ENCODE peak calls at places on chromosomes 16 and 17, in six cellular contexts. E is A549, C is HepG2, K is K562, H is upper lobe of left lung, Y is GM12878. J is an unnamed sample.

GRCh38 chr17:60493847-60494321 is 32.2 kb downstream of the APPBP2 start:
- ATAC-seq in E (no peak), C (no peak), K (no peak), H (no peak), Y (no peak), J (no peak)

GRCh38 chr16:50059111-50059510 is 6.7 kb upstream of the HEATR3 start:
- ATAC-seq in E (no peak), C (no peak), K (no peak), H (no peak), Y (no peak), J (no peak)

GRCh38 chr17:4641297-4642195 is at the start of gene ALOX15:
- ATAC-seq in E (no peak), C (peak; percentile 47), K (no peak), H (no peak), Y (no peak), J (no peak)

GRCh38 chr17:49292901-49293300 is 62.3 kb upstream of the PHOSPHO1 start:
- ATAC-seq in E (no peak), C (no peak), K (no peak), H (no peak), Y (no peak), J (no peak)

GRCh38 chr16:31332544-31332943 is 22.4 kb upstream of the ITGAX start:
- ATAC-seq in E (no peak), C (no peak), K (no peak), H (no peak), Y (no peak), J (no peak)

GRCh38 chr17:64448665-64449512 is at the start of gene MILR1:
- ATAC-seq in E (peak; percentile 96), C (no peak), K (peak; percentile 97), H (peak; percentile 96), Y (peak; percentile 96), J (peak; percentile 96)

GRCh38 chr17:77843878-77844260 is 114.6 kb upstream of the TNRC6C start:
- ATAC-seq in E (no peak), C (no peak), K (no peak), H (no peak), Y (peak; percentile 37), J (no peak)

GRCh38 chr17:27553019-27553511 is 77.9 kb upstream of the LGALS9 start:
- ATAC-seq in E (peak; percentile 30), C (no peak), K (no peak), H (no peak), Y (no peak), J (peak; percentile 16)

GRCh38 chr17:77323413-77324171 is 182.8 kb downstream of the SEC14L1 start:
- ATAC-seq in E (peak; percentile 16), C (peak; percentile 10), K (peak; percentile 56), H (no peak), Y (peak; percentile 32), J (no peak)

GRCh38 chr17:48617515-48618365 is 2.6 kb upstream of the HOXB8 start:
- ATAC-seq in E (no peak), C (no peak), K (no peak), H (no peak), Y (no peak), J (no peak)

GRCh38 chr17:13352747-13353415 is 248.8 kb downstream of the HS3ST3A1 start:
- ATAC-seq in E (peak; percentile 19), C (peak; percentile 60), K (no peak), H (no peak), Y (no peak), J (no peak)

GRCh38 chr17:50110591-50111349 is 15.6 kb downstream of the PDK2 start:
- ATAC-seq in E (no peak), C (no peak), K (no peak), H (no peak), Y (no peak), J (peak; percentile 2)

GRCh38 chr16:28902909-28903308 is 22.1 kb downstream of the RABEP2 start:
- ATAC-seq in E (peak; percentile 5), C (peak; percentile 2), K (no peak), H (peak; percentile 10), Y (peak; percentile 22), J (no peak)

GRCh38 chr16:29877266-29877961 is 14.4 kb upstream of the CDIPT start:
- ATAC-seq in E (peak; percentile 49), C (peak; percentile 18), K (peak; percentile 98), H (peak; percentile 58), Y (peak; percentile 95), J (no peak)

GRCh38 chr17:68578236-68578635 is 22.9 kb downstream of the FAM20A start:
- ATAC-seq in E (no peak), C (no peak), K (no peak), H (no peak), Y (no peak), J (no peak)

GRCh38 chr17:61443475-61443882 is 8.7 kb upstream of the TBX4 start:
- ATAC-seq in E (no peak), C (no peak), K (peak; percentile 82), H (no peak), Y (no peak), J (no peak)

GRCh38 chr17:27244019-27244418 is 49.9 kb upstream of the WSB1 start:
- ATAC-seq in E (no peak), C (no peak), K (no peak), H (no peak), Y (no peak), J (no peak)

GRCh38 chr17:9054146-9054545 is 32.8 kb downstream of the NTN1 start:
- ATAC-seq in E (no peak), C (no peak), K (no peak), H (no peak), Y (no peak), J (no peak)

GRCh38 chr16:86714166-86714565 is 135.8 kb downstream of the FOXL1 start:
- ATAC-seq in E (no peak), C (no peak), K (no peak), H (no peak), Y (no peak), J (no peak)

GRCh38 chr17:13222931-13223330 is 205.1 kb upstream of the ELAC2 start:
- ATAC-seq in E (no peak), C (no peak), K (no peak), H (no peak), Y (no peak), J (no peak)

GRCh38 chr17:73021771-73022170 is 70.7 kb downstream of the SLC39A11 start:
- ATAC-seq in E (no peak), C (no peak), K (no peak), H (no peak), Y (no peak), J (no peak)

GRCh38 chr16:23496826-23497542 is 13.3 kb downstream of the GGA2 start:
- ATAC-seq in E (no peak), C (no peak), K (peak; percentile 37), H (peak; percentile 74), Y (peak; percentile 40), J (no peak)

GRCh38 chr16:12186774-12187335 is 210.3 kb downstream of the SNX29 start:
- ATAC-seq in E (no peak), C (peak; percentile 24), K (no peak), H (no peak), Y (no peak), J (no peak)
- TF ChIP-seq EP300 in E (no peak), C (no peak), K (no peak), H (no peak), Y (no peak), J (no peak)

GRCh38 chr16:47590472-47590871 is 129.3 kb downstream of the PHKB start:
- ATAC-seq in E (no peak), C (no peak), K (no peak), H (no peak), Y (no peak), J (no peak)

DNA sequence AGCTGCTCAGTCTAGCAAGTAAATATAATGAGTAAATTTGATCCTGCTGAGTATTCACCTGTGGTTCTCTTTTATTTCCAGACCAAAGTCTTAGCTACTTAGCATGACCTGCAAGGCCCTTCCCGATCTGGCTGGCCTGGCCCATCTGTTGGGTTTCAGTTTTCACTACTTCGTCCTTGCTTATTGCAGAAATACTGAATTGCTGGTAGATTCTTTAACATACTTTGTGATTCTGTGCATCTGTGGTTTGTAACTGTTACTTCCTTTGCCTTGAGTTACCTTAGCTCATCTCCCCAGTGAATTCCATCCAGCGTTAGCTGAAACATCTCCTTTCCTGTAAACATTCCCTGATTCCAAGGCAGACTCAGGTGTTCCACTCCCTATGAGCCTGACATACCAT is 131.1 kb downstream of the PHKB start:
- ATAC-seq in E (no peak), C (no peak), K (no peak), H (no peak), Y (no peak), J (no peak)
- TF ChIP-seq CTCF in E (no peak), C (no peak), K (no peak), H (no peak), Y (no peak), J (no peak)

DNA sequence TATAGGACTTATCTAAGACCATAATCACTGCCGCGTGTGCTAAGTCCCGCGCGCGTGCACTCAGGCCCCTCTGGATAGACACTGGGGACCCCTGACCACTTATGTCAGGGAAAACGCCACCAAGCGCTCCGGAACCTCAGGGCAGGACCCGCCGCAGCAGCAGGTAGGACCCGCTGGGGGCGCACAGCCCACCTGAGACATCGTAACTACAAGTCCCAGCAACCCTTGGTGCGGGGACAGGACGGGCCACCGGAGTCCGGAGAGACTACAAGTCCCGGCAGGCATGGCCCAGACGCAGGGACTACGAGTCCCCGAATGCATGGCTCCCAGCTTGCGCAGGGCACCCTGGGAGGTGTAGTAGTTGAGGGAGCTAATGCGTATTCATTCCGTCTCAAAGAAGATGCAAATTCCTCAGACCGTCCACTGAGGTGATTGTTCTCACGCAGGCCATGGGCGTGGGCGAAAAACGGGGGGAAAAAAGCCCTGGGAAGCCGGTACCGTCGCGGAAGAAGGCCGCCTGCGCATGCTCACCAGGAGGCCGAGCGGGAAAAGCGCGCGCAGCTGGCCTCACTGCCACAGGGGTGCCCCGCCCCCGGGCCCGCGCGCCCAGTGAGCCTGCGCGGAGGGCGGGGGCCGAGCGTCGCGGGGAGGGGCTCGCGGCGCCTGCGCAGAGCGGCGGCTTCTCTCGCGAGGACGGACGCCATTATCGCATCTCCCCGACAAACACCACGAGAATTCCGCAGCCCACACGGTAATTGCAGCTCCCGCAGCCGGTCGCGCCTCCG is at the start of gene BANP:
- ATAC-seq in E (peak; percentile 96), C (peak; percentile 97), K (peak; percentile 96), H (peak; percentile 97), Y (peak; percentile 97), J (peak; percentile 97)
- TF ChIP-seq POLR2A in E (peak; percentile 74), C (peak; percentile 80), K (peak; percentile 70), H (peak; percentile 80), Y (peak; percentile 62), J (peak; percentile 59)

GRCh38 chr17:79646721-79647455 is 36.0 kb upstream of the RBFOX3 start:
- ATAC-seq in E (peak; percentile 25), C (no peak), K (no peak), H (no peak), Y (no peak), J (no peak)

GRCh38 chr17:79645777-79646088 is 34.9 kb upstream of the RBFOX3 start:
- ATAC-seq in E (no peak), C (no peak), K (no peak), H (no peak), Y (no peak), J (no peak)

GRCh38 chr17:79645022-79645776 is 34.3 kb upstream of the RBFOX3 start:
- ATAC-seq in E (no peak), C (no peak), K (no peak), H (no peak), Y (no peak), J (no peak)

GRCh38 chr17:79648181-79648831 is 37.5 kb upstream of the RBFOX3 start:
- ATAC-seq in E (peak; percentile 15), C (peak; percentile 43), K (no peak), H (no peak), Y (no peak), J (no peak)

DNA sequence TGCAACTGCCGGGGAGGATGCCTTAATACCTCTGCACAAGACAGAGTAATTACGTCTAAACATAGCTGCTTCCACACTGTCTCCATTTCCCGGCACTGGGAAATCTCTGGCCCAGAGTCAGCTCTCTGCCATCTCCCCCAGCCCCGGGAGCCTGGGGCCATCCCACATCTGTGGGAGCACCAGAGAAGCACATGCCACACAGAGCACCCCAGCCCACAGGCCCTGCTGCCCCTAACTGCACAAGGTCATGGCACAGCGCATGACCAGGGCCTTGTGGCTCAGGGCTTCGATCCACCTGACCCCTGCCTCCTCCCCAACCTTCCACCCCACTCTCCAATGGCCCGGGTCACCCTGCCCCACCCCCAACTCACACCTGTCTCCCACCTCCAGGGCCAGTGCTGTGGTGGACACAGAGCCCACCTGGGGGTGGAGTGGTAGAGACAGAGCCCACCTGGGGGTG is 36.6 kb upstream of the RBFOX3 start:
- ATAC-seq in E (no peak), C (peak; percentile 40), K (no peak), H (no peak), Y (no peak), J (no peak)
- TF ChIP-seq EP300 in E (no peak), C (no peak), K (no peak), H (no peak), Y (no peak), J (no peak)